ENCODE peak calls at places on chromosome 14, in four cellular contexts. S, C, Q and U are unnamed samples.

GRCh38 chr14:97025722-97026121 is 228.5 kb downstream of the VRK1 start:
- DNase-seq in S (peak), C (no peak), Q (no peak), U (no peak)

GRCh38 chr14:55241673-55242072 is 29.5 kb upstream of the FBXO34 start:
- DNase-seq in S (no peak), C (no peak), Q (no peak), U (no peak)

GRCh38 chr14:88559852-88560251 is 3.0 kb upstream of the ZC3H14 start:
- DNase-seq in S (peak), C (no peak), Q (no peak), U (no peak)

GRCh38 chr14:47194051-47194450 is 481.4 kb downstream of the MDGA2 start:
- DNase-seq in S (no peak), C (no peak), Q (no peak), U (no peak)

GRCh38 chr14:65156568-65157366 is 54.5 kb upstream of the MAX start:
- DNase-seq in S (peak), C (peak), Q (no peak), U (no peak)

GRCh38 chr14:52769889-52770288 is 21.5 kb downstream of the GNPNAT1 start:
- DNase-seq in S (no peak), C (no peak), Q (no peak), U (no peak)

GRCh38 chr14:64675246-64675645 is 29.0 kb upstream of the PLEKHG3 start:
- DNase-seq in S (no peak), C (no peak), Q (no peak), U (no peak)

GRCh38 chr14:77516111-77516510 is 17.5 kb upstream of the ISM2 start:
- DNase-seq in S (no peak), C (no peak), Q (no peak), U (no peak)

GRCh38 chr14:66359500-66359899 is 126.7 kb upstream of the CCDC196 start:
- DNase-seq in S (peak), C (no peak), Q (no peak), U (no peak)

GRCh38 chr14:50762001-50762930 is 68.7 kb downstream of the NIN start:
- DNase-seq in S (no peak), C (no peak), Q (no peak), U (no peak)